ENCODE peak calls at places on chromosomes 6 and 20, in eight cellular contexts. P is pancreas; X is nucleus accumbens; E is endodermal cell; K is left ventricle myocardium inferior; N is central memory CD4-positive, alpha-beta T cell; I is HTR-8/SVneo; F is ascending aorta. B is an unnamed sample.

GRCh38 chr6:2931970-2932748 is 29.1 kb upstream of the SERPINB9 start:
- DNase-seq in P (peak; percentile 73), X (no peak), E (peak; percentile 99), K (peak; percentile 79), N (peak; percentile 71), I (peak; percentile 89), F (peak; percentile 92), B (peak; percentile 82)

GRCh38 chr20:48822879-48823385 is 4.9 kb downstream of the PREX1 start:
- DNase-seq in P (no peak), X (no peak), E (no peak), K (no peak), N (peak; percentile 47), I (no peak), F (no peak), B (peak; percentile 57)

GRCh38 chr6:45031601-45032000 is 296.5 kb upstream of the RUNX2 start:
- DNase-seq in P (no peak), X (no peak), E (no peak), K (no peak), N (no peak), I (no peak), F (no peak), B (no peak)

GRCh38 chr6:79127660-79128059 is 49.6 kb upstream of the PHIP start:
- DNase-seq in P (no peak), X (no peak), E (peak; percentile 74), K (no peak), N (no peak), I (no peak), F (no peak), B (no peak)

GRCh38 chr6:101326411-101326810 is 67.1 kb upstream of the GRIK2 start:
- DNase-seq in P (no peak), X (no peak), E (no peak), K (no peak), N (no peak), I (no peak), F (no peak), B (no peak)

GRCh38 chr6:30409184-30409583 is 64.2 kb downstream of the RPP21 start:
- DNase-seq in P (no peak), X (no peak), E (no peak), K (no peak), N (no peak), I (no peak), F (no peak), B (no peak)

GRCh38 chr6:36120539-36120938 is 9.8 kb upstream of the MAPK13 start:
- DNase-seq in P (no peak), X (no peak), E (no peak), K (no peak), N (peak; percentile 78), I (no peak), F (peak; percentile 65), B (no peak)

GRCh38 chr20:61560361-61560853 is 308.3 kb downstream of the CDH4 start:
- DNase-seq in P (peak; percentile 51), X (no peak), E (peak; percentile 91), K (no peak), N (no peak), I (no peak), F (no peak), B (peak; percentile 68)

GRCh38 chr20:17871181-17871580 is 97.4 kb downstream of the SNX5 start:
- DNase-seq in P (no peak), X (no peak), E (no peak), K (no peak), N (no peak), I (no peak), F (no peak), B (peak; percentile 55)

GRCh38 chr20:62710886-62711702 is 2.5 kb downstream of the NTSR1 start:
- DNase-seq in P (no peak), X (no peak), E (no peak), K (no peak), N (no peak), I (no peak), F (no peak), B (no peak)

B was measured in astrocyte of the hippocampus.